ENCODE peak calls at places on chromosomes 12 and 14, in five cellular contexts. One of them, this sample, is unnamed.

GRCh38 chr12:111442301-111443045 is 36.8 kb downstream of the SH2B3 start:
- DNase-seq in NCI-H774: no peak
- DNase-seq in heart right ventricle: no peak
- DNase-seq in activated T-cell treated with anti-CD3 and anti-CD28 coated beads, Interleukin-2, amount 50 U/mL, for 72 hours: no peak
- DNase-seq in amniotic stem cell: no peak
- DNase-seq in this sample: no peak

GRCh38 chr14:72560856-72561493 is 332.9 kb downstream of the DPF3 start:
- DNase-seq in NCI-H774: no peak
- DNase-seq in heart right ventricle: no peak
- DNase-seq in activated T-cell treated with anti-CD3 and anti-CD28 coated beads, Interleukin-2, amount 50 U/mL, for 72 hours: no peak
- DNase-seq in amniotic stem cell: no peak
- DNase-seq in this sample: no peak

GRCh38 chr12:55717397-55718007 is 1.7 kb downstream of the BLOC1S1 start:
- DNase-seq in NCI-H774: no peak
- DNase-seq in heart right ventricle: no peak
- DNase-seq in activated T-cell treated with anti-CD3 and anti-CD28 coated beads, Interleukin-2, amount 50 U/mL, for 72 hours: peak; percentile 67
- DNase-seq in amniotic stem cell: no peak
- DNase-seq in this sample: no peak

GRCh38 chr12:126347421-126347820 is 1282.2 kb downstream of the AACS start:
- DNase-seq in NCI-H774: no peak
- DNase-seq in heart right ventricle: no peak
- DNase-seq in activated T-cell treated with anti-CD3 and anti-CD28 coated beads, Interleukin-2, amount 50 U/mL, for 72 hours: no peak
- DNase-seq in amniotic stem cell: no peak
- DNase-seq in this sample: no peak

GRCh38 chr14:51507556-51508511 is 143.9 kb upstream of the FRMD6 start:
- DNase-seq in NCI-H774: no peak
- DNase-seq in heart right ventricle: peak; percentile 60
- DNase-seq in activated T-cell treated with anti-CD3 and anti-CD28 coated beads, Interleukin-2, amount 50 U/mL, for 72 hours: no peak
- DNase-seq in amniotic stem cell: no peak
- DNase-seq in this sample: peak; percentile 86

GRCh38 chr12:82723891-82724290 is 37.2 kb downstream of the TMTC2 start:
- DNase-seq in NCI-H774: no peak
- DNase-seq in heart right ventricle: no peak
- DNase-seq in activated T-cell treated with anti-CD3 and anti-CD28 coated beads, Interleukin-2, amount 50 U/mL, for 72 hours: no peak
- DNase-seq in amniotic stem cell: no peak
- DNase-seq in this sample: no peak

GRCh38 chr12:31231611-31232360 is 94.2 kb downstream of the SINHCAF start:
- DNase-seq in NCI-H774: no peak
- DNase-seq in heart right ventricle: no peak
- DNase-seq in activated T-cell treated with anti-CD3 and anti-CD28 coated beads, Interleukin-2, amount 50 U/mL, for 72 hours: no peak
- DNase-seq in amniotic stem cell: no peak
- DNase-seq in this sample: no peak

GRCh38 chr14:67569651-67570290 is 30.3 kb downstream of the PIGH start:
- DNase-seq in NCI-H774: no peak
- DNase-seq in heart right ventricle: no peak
- DNase-seq in activated T-cell treated with anti-CD3 and anti-CD28 coated beads, Interleukin-2, amount 50 U/mL, for 72 hours: no peak
- DNase-seq in amniotic stem cell: no peak
- DNase-seq in this sample: no peak

GRCh38 chr12:13661005-13661887 is 320.2 kb downstream of the GRIN2B start:
- DNase-seq in NCI-H774: no peak
- DNase-seq in heart right ventricle: peak; percentile 23
- DNase-seq in activated T-cell treated with anti-CD3 and anti-CD28 coated beads, Interleukin-2, amount 50 U/mL, for 72 hours: peak; percentile 15
- DNase-seq in amniotic stem cell: peak; percentile 7
- DNase-seq in this sample: peak; percentile 57

GRCh38 chr12:98208846-98209245 is 306.5 kb upstream of the TMPO start:
- DNase-seq in NCI-H774: no peak
- DNase-seq in heart right ventricle: no peak
- DNase-seq in activated T-cell treated with anti-CD3 and anti-CD28 coated beads, Interleukin-2, amount 50 U/mL, for 72 hours: no peak
- DNase-seq in amniotic stem cell: no peak
- DNase-seq in this sample: no peak

This sample was measured in right cardiac atrium.